ENCODE peak calls at places on chromosomes 13 and 19, in eight cellular contexts. F is HTR-8/SVneo, P is T-helper 17 cell, M is tibial nerve, O is ELR, C is EH, Z is sigmoid colon, N is AML-193. W is an unnamed sample.

GRCh38 chr13:112928958-112929777 is 39.8 kb upstream of the MCF2L start:
- DNase-seq in F (no peak), P (no peak), M (no peak), O (peak), C (peak), Z (no peak), N (no peak), W (peak)

GRCh38 chr13:113622791-113623490 is 35.1 kb downstream of the ATP4B start:
- DNase-seq in F (no peak), P (no peak), M (no peak), O (no peak), C (no peak), Z (peak), N (no peak), W (no peak)

GRCh38 chr13:36875955-36876354 is 44.1 kb downstream of the SMAD9 start:
- DNase-seq in F (no peak), P (no peak), M (no peak), O (no peak), C (no peak), Z (no peak), N (no peak), W (no peak)

GRCh38 chr13:97068964-97069815 is 74.9 kb upstream of the OXGR1 start:
- DNase-seq in F (no peak), P (no peak), M (no peak), O (no peak), C (no peak), Z (no peak), N (no peak), W (no peak)

GRCh38 chr13:26062853-26063444 is 11.1 kb upstream of the SHISA2 start:
- DNase-seq in F (no peak), P (no peak), M (no peak), O (peak), C (peak), Z (no peak), N (peak), W (peak)

GRCh38 chr13:110706570-110707378 is 858 bp upstream of the CARS2 start:
- DNase-seq in F (no peak), P (no peak), M (no peak), O (no peak), C (no peak), Z (no peak), N (no peak), W (no peak)

GRCh38 chr19:51441410-51442390 is 16.6 kb downstream of the SIGLEC8 start:
- DNase-seq in F (no peak), P (peak), M (no peak), O (peak), C (no peak), Z (peak), N (peak), W (no peak)

GRCh38 chr13:79222427-79223205 is 183.4 kb downstream of the RBM26 start:
- DNase-seq in F (no peak), P (no peak), M (no peak), O (peak), C (no peak), Z (no peak), N (no peak), W (no peak)

GRCh38 chr19:28485300-28485699 is 727.7 kb downstream of the UQCRFS1 start:
- DNase-seq in F (no peak), P (no peak), M (no peak), O (no peak), C (no peak), Z (no peak), N (no peak), W (no peak)

GRCh38 chr13:101127741-101128353 is 288.5 kb downstream of the NALCN start:
- DNase-seq in F (peak), P (no peak), M (no peak), O (peak), C (peak), Z (no peak), N (peak), W (peak)

GRCh38 chr13:64778002-64778401 is 2452.1 kb downstream of the PCDH9 start:
- DNase-seq in F (no peak), P (no peak), M (no peak), O (no peak), C (no peak), Z (no peak), N (no peak), W (no peak)

GRCh38 chr13:25619897-25620296 is 248.1 kb downstream of the ATP8A2 start:
- DNase-seq in F (no peak), P (no peak), M (no peak), O (no peak), C (no peak), Z (no peak), N (no peak), W (no peak)

GRCh38 chr19:14366529-14366928 is 14.7 kb upstream of the ADGRE5 start:
- DNase-seq in F (peak), P (peak), M (peak), O (peak), C (peak), Z (peak), N (peak), W (peak)

GRCh38 chr19:11580665-11581418 is 3.4 kb upstream of the ACP5 start:
- DNase-seq in F (no peak), P (no peak), M (no peak), O (no peak), C (peak), Z (no peak), N (no peak), W (peak)

GRCh38 chr19:38277969-38278680 is 13.8 kb downstream of the SPINT2 start:
- DNase-seq in F (no peak), P (no peak), M (no peak), O (peak), C (peak), Z (no peak), N (no peak), W (peak)

GRCh38 chr19:17021328-17021727 is 5.3 kb downstream of the CPAMD8 start:
- DNase-seq in F (no peak), P (no peak), M (no peak), O (no peak), C (no peak), Z (no peak), N (no peak), W (no peak)

GRCh38 chr19:7612282-7613274 is 16.8 kb downstream of the XAB2 start:
- DNase-seq in F (no peak), P (no peak), M (no peak), O (no peak), C (no peak), Z (no peak), N (no peak), W (no peak)

GRCh38 chr19:17095141-17095919 is 19.8 kb downstream of the MYO9B start:
- DNase-seq in F (no peak), P (no peak), M (no peak), O (no peak), C (peak), Z (peak), N (no peak), W (peak)

GRCh38 chr13:109712187-109712601 is 74.2 kb downstream of the IRS2 start:
- DNase-seq in F (no peak), P (no peak), M (no peak), O (no peak), C (no peak), Z (no peak), N (no peak), W (no peak)

GRCh38 chr13:107992542-107992941 is 222.8 kb downstream of the LIG4 start:
- DNase-seq in F (no peak), P (no peak), M (no peak), O (no peak), C (no peak), Z (no peak), N (no peak), W (no peak)

GRCh38 chr19:28864577-28865042 is 348.3 kb downstream of the UQCRFS1 start:
- DNase-seq in F (no peak), P (no peak), M (no peak), O (no peak), C (peak), Z (no peak), N (no peak), W (peak)

GRCh38 chr19:49613374-49613773 is 22.4 kb downstream of the PRR12 start:
- DNase-seq in F (peak), P (no peak), M (no peak), O (peak), C (peak), Z (no peak), N (no peak), W (no peak)

GRCh38 chr13:23506071-23506820 is 64.0 kb upstream of the TNFRSF19 start:
- DNase-seq in F (no peak), P (no peak), M (no peak), O (peak), C (peak), Z (no peak), N (no peak), W (peak)

W was measured in IMR-90.